ENCODE peak calls at places on chromosomes 16 and 17, in six cellular contexts. L is Panc1, D is HepG2, P is K562, N is HCT116, X is upper lobe of left lung. Q is an unnamed sample.

GRCh38 chr16:924063-924462 is 46.7 kb downstream of the LMF1 start:
- ATAC-seq in X (no peak), N (no peak), L (no peak), P (no peak), D (no peak), Q (no peak)

GRCh38 chr17:27333410-27333980 is 39.6 kb downstream of the WSB1 start:
- ATAC-seq in X (no peak), L (no peak), N (peak; percentile 29), D (no peak), P (peak; percentile 51), Q (no peak)

GRCh38 chr16:2468725-2469398 is 2.2 kb upstream of the NTN3 start:
- ATAC-seq in D (peak; percentile 19), P (peak; percentile 17), X (no peak), N (no peak), L (peak; percentile 44), Q (no peak)

GRCh38 chr17:1511756-1512321 is 4.6 kb downstream of the INPP5K start:
- ATAC-seq in N (no peak), P (no peak), X (no peak), D (no peak), L (no peak), Q (no peak)

GRCh38 chr17:55735784-55736405 is 13.2 kb upstream of the TMEM100 start:
- ATAC-seq in L (no peak), D (peak; percentile 74), X (no peak), N (peak; percentile 86), P (no peak), Q (no peak)

GRCh38 chr16:74298104-74298503 is 1.5 kb downstream of the PSMD7 start:
- ATAC-seq in D (no peak), L (no peak), P (no peak), X (no peak), N (no peak), Q (no peak)

GRCh38 chr16:70396209-70396904 is 42.5 kb downstream of the ST3GAL2 start:
- ATAC-seq in P (peak; percentile 90), X (no peak), N (no peak), L (no peak), D (no peak), Q (peak; percentile 39)

GRCh38 chr16:28572659-28573510 is 19.2 kb downstream of the SGF29 start:
- ATAC-seq in L (peak; percentile 30), N (no peak), D (no peak), P (no peak), X (peak; percentile 21), Q (peak; percentile 82)

GRCh38 chr17:76447931-76448652 is 4.9 kb downstream of the UBE2O start:
- ATAC-seq in P (no peak), N (no peak), L (no peak), X (no peak), D (no peak), Q (no peak)

GRCh38 chr16:30445149-30445407 is 596 bp downstream of the SEPHS2 start:
- ATAC-seq in L (no peak), N (no peak), P (no peak), D (no peak), X (no peak), Q (no peak)

GRCh38 chr17:65696739-65697394 is 135.4 kb upstream of the AXIN2 start:
- ATAC-seq in N (no peak), D (no peak), P (no peak), X (no peak), L (no peak), Q (no peak)

GRCh38 chr17:61699694-61700093 is 108.7 kb upstream of the NACA2 start:
- ATAC-seq in P (no peak), N (no peak), L (no peak), D (no peak), X (no peak), Q (no peak)

GRCh38 chr16:17526956-17527355 is 56.2 kb upstream of the XYLT1 start:
- ATAC-seq in X (no peak), N (no peak), P (no peak), D (no peak), L (no peak), Q (no peak)

GRCh38 chr16:53898993-53899392 is 195.0 kb downstream of the FTO start:
- ATAC-seq in D (no peak), N (no peak), P (no peak), L (no peak), X (no peak), Q (no peak)

GRCh38 chr16:71296584-71297133 is 7.5 kb upstream of the CMTR2 start:
- ATAC-seq in L (no peak), P (no peak), D (peak; percentile 95), N (no peak), X (no peak), Q (no peak)

GRCh38 chr17:82358467-82359350 is at the start of gene TEX19:
- ATAC-seq in N (peak; percentile 72), P (peak; percentile 79), X (no peak), L (peak; percentile 60), D (peak; percentile 19), Q (no peak)

GRCh38 chr17:49546546-49547535 is 28.8 kb upstream of the NXPH3 start:
- ATAC-seq in X (no peak), L (no peak), N (no peak), P (peak; percentile 57), D (no peak), Q (no peak)

GRCh38 chr16:3292604-3293003 is 9.3 kb downstream of the ZNF263 start:
- ATAC-seq in D (no peak), L (no peak), P (no peak), N (no peak), X (no peak), Q (no peak)

GRCh38 chr17:50420419-50421112 is 5.5 kb upstream of the ACSF2 start:
- ATAC-seq in P (no peak), N (no peak), D (peak; percentile 26), L (no peak), X (no peak), Q (peak; percentile 5)

GRCh38 chr16:17211797-17212196 is 259.0 kb downstream of the XYLT1 start:
- ATAC-seq in N (peak; percentile 87), L (peak; percentile 60), X (no peak), P (peak; percentile 83), D (peak; percentile 82), Q (no peak)

GRCh38 chr16:67936124-67936875 is at the start of gene PSMB10:
- ATAC-seq in D (peak; percentile 10), X (peak; percentile 76), L (peak; percentile 18), N (peak; percentile 16), P (peak; percentile 15), Q (peak; percentile 11)
- TF ChIP-seq POLR2AphosphoS5 in D (no peak), X (peak; percentile 43), L (no peak), N (peak; percentile 37), P (no peak), Q (peak; percentile 62)

GRCh38 chr17:47946929-47947397 is 5.6 kb downstream of the PNPO start:
- ATAC-seq in X (peak; percentile 92), D (peak; percentile 78), N (peak; percentile 88), L (peak; percentile 74), P (peak; percentile 92), Q (peak; percentile 67)
- TF ChIP-seq POLR2AphosphoS5 in X (no peak), D (no peak), N (peak; percentile 56), L (no peak), P (no peak), Q (no peak)

DNA sequence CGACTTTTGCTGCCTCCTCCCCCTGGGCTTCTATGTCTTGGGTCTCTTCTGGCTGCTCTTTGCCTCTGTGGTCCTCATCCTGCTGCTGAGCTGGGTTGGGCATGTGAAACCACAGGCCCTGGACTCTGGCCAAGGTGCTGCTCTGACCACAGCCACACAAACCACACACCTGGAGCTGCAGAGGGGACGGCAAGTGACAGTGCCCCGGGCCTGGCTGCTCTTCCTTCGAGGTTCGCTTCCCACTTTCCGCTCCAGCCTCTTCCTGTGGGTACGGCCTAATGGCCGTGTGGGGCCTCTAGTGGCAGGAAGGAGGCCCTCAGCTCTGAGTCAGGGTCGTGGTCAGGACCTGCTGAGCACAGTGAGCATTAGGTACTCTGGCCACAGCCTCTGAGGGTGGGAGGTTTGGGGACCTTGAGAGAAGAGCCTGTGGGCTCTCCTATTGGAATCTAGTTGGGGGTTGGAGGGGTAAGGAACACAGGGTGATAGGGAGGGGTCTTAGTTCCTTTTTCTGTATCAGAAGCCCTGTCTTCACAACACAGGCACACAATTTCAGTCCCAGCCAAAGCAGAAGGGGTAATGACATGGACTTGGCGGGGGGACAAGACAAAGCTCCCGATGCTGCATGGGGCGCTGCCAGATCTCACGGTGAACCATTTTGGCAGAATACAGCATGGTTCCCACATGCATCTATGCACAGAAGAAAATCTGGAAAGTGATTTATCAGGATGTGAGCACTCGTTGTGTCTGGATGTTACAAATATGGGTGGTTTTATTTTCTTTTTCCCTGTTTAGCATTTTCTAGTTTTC is 2.3 kb downstream of the GP1BA start:
- ATAC-seq in L (peak; percentile 64), D (peak; percentile 91), P (peak; percentile 85), X (no peak), N (peak; percentile 79), Q (no peak)
- TF ChIP-seq POLR2AphosphoS5 in L (no peak), D (peak; percentile 35), P (no peak), X (no peak), N (no peak), Q (no peak)

GRCh38 chr17:43556292-43556691 is 10.2 kb upstream of the ETV4 start:
- ATAC-seq in L (peak; percentile 53), X (peak; percentile 87), N (peak; percentile 93), P (peak; percentile 97), D (no peak), Q (no peak)
- TF ChIP-seq POLR2AphosphoS5 in L (no peak), X (no peak), N (no peak), P (no peak), D (no peak), Q (no peak)

GRCh38 chr17:57757735-57758134 is 12.6 kb upstream of the CCDC182 start:
- ATAC-seq in N (no peak), D (no peak), L (no peak), P (no peak), X (no peak), Q (no peak)

GRCh38 chr17:57760001-57760400 is 14.9 kb upstream of the CCDC182 start:
- ATAC-seq in L (peak; percentile 41), D (no peak), N (no peak), X (no peak), P (no peak), Q (no peak)

GRCh38 chr17:57756941-57757340 is 11.8 kb upstream of the CCDC182 start:
- ATAC-seq in X (no peak), D (no peak), L (no peak), N (no peak), P (no peak), Q (no peak)

GRCh38 chr17:57755479-57756070 is 10.5 kb upstream of the CCDC182 start:
- ATAC-seq in N (peak; percentile 58), X (no peak), D (no peak), P (no peak), L (no peak), Q (no peak)

DNA sequence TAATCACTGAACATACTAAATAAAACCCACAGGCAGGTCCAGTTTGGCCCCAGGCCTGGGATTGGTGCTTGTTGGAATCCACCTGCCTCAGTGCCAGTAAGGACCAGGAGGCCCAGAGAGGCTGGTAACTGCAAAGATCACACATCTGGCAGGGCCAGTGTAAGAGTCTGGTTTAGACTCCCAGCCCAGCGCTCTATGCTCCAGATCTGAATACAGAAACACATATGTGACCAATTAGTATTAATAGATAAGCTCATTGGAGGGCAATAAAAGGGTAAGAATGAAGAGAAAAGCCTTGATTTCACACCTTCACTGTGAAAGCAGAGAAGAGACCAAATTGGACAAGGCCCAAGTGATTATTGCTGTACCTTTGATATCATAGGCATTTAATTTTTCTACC is 13.6 kb upstream of the CCDC182 start:
- ATAC-seq in X (no peak), D (no peak), P (no peak), N (no peak), L (no peak), Q (no peak)
- TF ChIP-seq POLR2AphosphoS5 in X (no peak), D (no peak), P (no peak), N (no peak), L (no peak), Q (no peak)

Q was measured in gastroesophageal sphincter.